ENCODE peak calls at places on chromosome 16, in nine cellular contexts. U is HCT116, Q is GM23248, W is GM23338, E is neural progenitor cell, D is SK-N-SH, S is hepatocyte, B is OCI-LY7, G is MM.1S. C is an unnamed sample.

GRCh38 chr16:28990375-28991040 is 5.7 kb downstream of the LAT start:
- DNase-seq in U (no peak), Q (peak), W (no peak), E (no peak), D (no peak), S (no peak), B (no peak), G (no peak), C (no peak)

GRCh38 chr16:14409563-14409962 is 220.5 kb downstream of the PARN start:
- DNase-seq in U (no peak), Q (peak), W (no peak), E (no peak), D (no peak), S (peak), B (no peak), G (no peak), C (peak)

GRCh38 chr16:54937673-54938350 is 7.1 kb downstream of the IRX5 start:
- DNase-seq in U (no peak), Q (peak), W (peak), E (no peak), D (no peak), S (no peak), B (no peak), G (no peak), C (no peak)

GRCh38 chr16:30482366-30482765 is 9.8 kb downstream of the ITGAL start:
- DNase-seq in U (peak), Q (peak), W (peak), E (no peak), D (no peak), S (no peak), B (no peak), G (no peak), C (no peak)

GRCh38 chr16:79811541-79811940 is 211.0 kb upstream of the MAF start:
- DNase-seq in U (no peak), Q (no peak), W (no peak), E (no peak), D (no peak), S (no peak), B (no peak), G (no peak), C (no peak)

GRCh38 chr16:2904100-2904921 is 7.4 kb upstream of the FLYWCH1 start:
- DNase-seq in U (peak), Q (peak), W (peak), E (peak), D (peak), S (peak), B (peak), G (peak), C (peak)

GRCh38 chr16:74230126-74230525 is 66.5 kb upstream of the PSMD7 start:
- DNase-seq in U (no peak), Q (no peak), W (no peak), E (no peak), D (no peak), S (no peak), B (no peak), G (no peak), C (no peak)

GRCh38 chr16:68242926-68243858 is 2.0 kb upstream of the PLA2G15 start:
- DNase-seq in U (no peak), Q (no peak), W (no peak), E (no peak), D (no peak), S (no peak), B (no peak), G (no peak), C (no peak)

GRCh38 chr16:57044931-57045693 is 47.3 kb upstream of the CPNE2 start:
- DNase-seq in U (no peak), Q (no peak), W (no peak), E (no peak), D (no peak), S (no peak), B (peak), G (no peak), C (no peak)

GRCh38 chr16:74309789-74310781 is 13.5 kb downstream of the PSMD7 start:
- DNase-seq in U (peak), Q (peak), W (peak), E (peak), D (peak), S (peak), B (peak), G (peak), C (peak)

GRCh38 chr16:86465434-86465833 is 44.9 kb upstream of the FOXF1 start:
- DNase-seq in U (no peak), Q (no peak), W (no peak), E (no peak), D (no peak), S (no peak), B (no peak), G (no peak), C (no peak)

GRCh38 chr16:1221628-1222552 is 3.2 kb downstream of the TPSG1 start:
- DNase-seq in U (no peak), Q (no peak), W (no peak), E (no peak), D (no peak), S (no peak), B (no peak), G (no peak), C (no peak)

GRCh38 chr16:87847785-87848675 is 21.3 kb downstream of the SLC7A5 start:
- DNase-seq in U (no peak), Q (no peak), W (no peak), E (peak), D (no peak), S (no peak), B (no peak), G (no peak), C (no peak)

GRCh38 chr16:57757883-57758282 is 22.3 kb downstream of the KATNB1 start:
- DNase-seq in U (no peak), Q (no peak), W (no peak), E (no peak), D (no peak), S (no peak), B (no peak), G (no peak), C (no peak)

GRCh38 chr16:30113031-30113710 is at the start of gene GDPD3:
- DNase-seq in U (no peak), Q (peak), W (no peak), E (peak), D (no peak), S (peak), B (no peak), G (no peak), C (peak)

GRCh38 chr16:30984669-30985400 is at the start of gene HSD3B7:
- DNase-seq in U (peak), Q (peak), W (peak), E (peak), D (peak), S (peak), B (peak), G (peak), C (peak)

GRCh38 chr16:47806309-47806847 is 345.2 kb downstream of the PHKB start:
- DNase-seq in U (no peak), Q (no peak), W (no peak), E (no peak), D (no peak), S (no peak), B (no peak), G (no peak), C (no peak)

GRCh38 chr16:51553910-51554309 is 402.8 kb upstream of the SALL1 start:
- DNase-seq in U (no peak), Q (no peak), W (no peak), E (no peak), D (no peak), S (no peak), B (no peak), G (no peak), C (no peak)

GRCh38 chr16:84178146-84178765 is 8.6 kb downstream of the TAF1C start:
- DNase-seq in U (no peak), Q (no peak), W (no peak), E (no peak), D (no peak), S (no peak), B (no peak), G (no peak), C (no peak)

GRCh38 chr16:84174396-84174795 is 12.5 kb downstream of the TAF1C start:
- DNase-seq in U (no peak), Q (no peak), W (no peak), E (no peak), D (no peak), S (no peak), B (no peak), G (no peak), C (no peak)

GRCh38 chr16:84176192-84177053 is 10.4 kb downstream of the TAF1C start:
- DNase-seq in U (no peak), Q (no peak), W (no peak), E (no peak), D (no peak), S (peak), B (no peak), G (no peak), C (no peak)

GRCh38 chr16:84177740-84178070 is 9.2 kb downstream of the TAF1C start:
- DNase-seq in U (no peak), Q (peak), W (no peak), E (no peak), D (no peak), S (no peak), B (no peak), G (no peak), C (no peak)

DNA sequence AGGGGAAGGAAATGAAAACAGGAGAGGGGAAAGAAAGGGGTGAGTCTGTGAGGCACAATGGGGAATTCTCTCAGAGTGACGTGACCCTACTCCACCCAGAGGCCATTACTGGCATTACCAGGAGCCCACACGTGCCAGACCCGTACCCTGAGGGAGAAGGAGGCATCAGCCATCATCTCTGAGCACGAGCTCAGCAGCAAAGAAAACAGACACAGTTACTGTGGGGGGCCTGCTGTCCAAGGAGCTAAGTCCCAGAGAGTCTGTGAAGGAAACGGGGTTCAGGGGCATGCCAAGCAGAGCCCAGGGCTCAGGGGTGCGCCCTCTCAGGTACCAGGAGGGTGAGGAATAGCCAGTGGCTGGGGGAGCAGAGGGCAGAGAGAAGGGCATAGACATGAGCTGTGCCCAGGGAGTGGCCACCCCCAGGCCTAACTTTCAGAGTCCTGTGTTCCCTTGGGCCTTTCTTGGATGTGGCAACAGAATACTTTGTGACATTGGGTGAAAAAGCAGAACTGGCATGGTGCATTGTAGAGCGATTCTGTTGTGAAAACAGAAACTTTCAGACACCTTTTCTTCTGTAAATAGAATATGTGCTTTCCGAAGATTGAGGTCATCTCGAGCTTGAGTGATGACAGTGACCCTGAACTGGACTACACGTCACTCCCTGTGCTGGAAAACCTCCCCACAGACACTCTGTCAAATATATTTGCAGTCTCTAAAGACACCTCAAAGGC is 11.3 kb downstream of the TAF1C start:
- DNase-seq in U (no peak), Q (peak), W (peak), E (peak), D (peak), S (peak), B (peak), G (peak), C (peak)
- H2AFZ ChIP-seq in U (no peak), Q (no peak), W (no peak), E (no peak), D (no peak), S (no peak), B (no peak), G (peak), C (peak)

DNA sequence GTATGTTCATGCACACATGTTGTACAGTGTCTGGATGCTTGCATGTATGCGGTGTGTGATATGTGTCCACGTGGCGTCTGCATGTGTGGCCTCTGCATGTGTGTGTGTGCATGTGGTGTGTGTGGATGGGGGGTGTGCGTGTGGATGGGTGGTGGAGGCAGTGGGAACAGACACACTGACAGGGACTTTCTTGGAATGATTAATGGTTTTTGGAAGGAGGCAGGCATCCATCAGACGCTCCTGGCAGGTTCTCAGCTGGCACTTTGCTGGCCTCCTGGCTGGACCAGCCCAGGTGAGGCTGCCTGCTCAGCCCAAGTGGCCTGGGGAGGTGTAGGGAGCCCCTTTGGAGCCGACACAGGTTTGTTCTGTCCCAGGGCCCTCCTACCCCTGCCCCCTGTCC is 121.2 kb upstream of the CIBAR2 start:
- DNase-seq in U (no peak), Q (no peak), W (no peak), E (no peak), D (no peak), S (no peak), B (no peak), G (no peak), C (no peak)
- TF ChIP-seq EZH2phosphoT487 in U (no peak), Q (no peak), W (no peak), E (no peak), D (no peak), S (no peak), B (no peak), G (no peak), C (no peak)

DNA sequence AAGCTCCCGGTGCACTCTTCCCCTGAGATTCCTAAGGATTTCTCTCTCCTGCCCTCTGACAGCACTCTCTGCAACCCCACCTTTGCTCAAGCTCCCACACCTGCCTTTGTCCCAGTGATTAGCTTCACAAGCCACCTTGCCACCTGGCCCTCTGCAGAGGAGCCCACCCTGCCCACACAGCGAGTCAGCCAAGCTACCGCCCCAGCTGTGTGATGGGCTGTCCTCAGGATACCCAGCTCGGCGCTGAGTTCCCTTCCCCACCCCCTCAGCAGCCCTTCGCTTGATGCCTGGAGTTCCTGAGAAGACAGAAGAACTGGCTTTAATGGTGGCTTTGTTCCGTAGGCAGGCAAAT is 266.5 kb downstream of the CBLN1 start:
- DNase-seq in U (no peak), Q (no peak), W (peak), E (peak), D (no peak), S (no peak), B (no peak), G (no peak), C (no peak)
- H2AFZ ChIP-seq in U (no peak), Q (no peak), W (peak), E (no peak), D (no peak), S (no peak), B (no peak), G (no peak), C (no peak)

DNA sequence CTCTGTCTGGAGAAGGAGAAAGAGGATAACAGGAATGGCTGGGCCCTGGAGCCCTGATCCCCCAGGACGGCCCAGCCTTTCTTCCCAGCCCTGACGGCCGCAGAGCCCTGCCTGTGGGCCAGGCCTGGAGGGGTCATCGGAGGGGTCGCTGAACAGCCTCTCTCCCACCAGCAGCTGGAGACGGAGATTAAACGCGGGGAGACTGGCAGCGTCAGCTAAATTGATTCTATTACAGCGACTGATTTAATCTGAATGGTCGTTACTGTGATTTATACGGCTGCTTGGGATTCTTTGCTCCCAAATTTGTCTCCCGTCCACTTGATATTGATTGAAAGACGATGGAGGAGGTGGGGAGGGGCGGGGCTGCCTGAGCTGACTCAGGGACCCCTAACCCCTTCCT is 7.1 kb upstream of the CDH15 start:
- DNase-seq in U (no peak), Q (no peak), W (no peak), E (peak), D (peak), S (no peak), B (no peak), G (no peak), C (no peak)
- TF ChIP-seq EZH2phosphoT487 in U (no peak), Q (no peak), W (no peak), E (no peak), D (no peak), S (no peak), B (no peak), G (no peak), C (no peak)

DNA sequence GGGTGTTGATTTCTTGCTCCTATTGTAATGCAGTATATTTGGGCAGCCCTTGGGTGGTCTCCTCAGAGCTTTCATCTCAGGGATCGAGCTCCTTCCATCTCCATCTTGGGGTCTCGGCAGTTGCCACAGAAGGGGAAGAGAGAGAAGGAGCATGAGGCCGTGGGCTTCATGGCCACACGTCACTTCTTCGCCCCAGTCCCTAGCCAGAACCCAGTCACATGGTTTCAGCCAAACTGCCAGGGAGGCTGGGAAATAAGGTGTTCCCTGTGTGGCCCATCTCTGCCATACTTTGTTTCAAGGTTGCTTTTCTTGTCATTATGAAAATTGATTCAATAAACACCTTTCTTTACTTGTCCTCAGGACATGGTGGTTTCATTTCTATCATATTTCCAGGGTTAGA is 68.4 kb upstream of the NKD1 start:
- DNase-seq in U (no peak), Q (no peak), W (no peak), E (no peak), D (no peak), S (no peak), B (no peak), G (no peak), C (no peak)
- H2AFZ ChIP-seq in U (no peak), Q (no peak), W (no peak), E (no peak), D (no peak), S (no peak), B (no peak), G (no peak), C (no peak)

GRCh38 chr16:27522173-27522707 is 27.5 kb downstream of the GTF3C1 start:
- DNase-seq in U (no peak), Q (no peak), W (no peak), E (no peak), D (no peak), S (no peak), B (no peak), G (no peak), C (no peak)

GRCh38 chr16:27529962-27530361 is 19.8 kb downstream of the GTF3C1 start:
- DNase-seq in U (no peak), Q (peak), W (no peak), E (no peak), D (no peak), S (no peak), B (no peak), G (no peak), C (peak)

GRCh38 chr16:27531186-27531585 is 18.5 kb downstream of the GTF3C1 start:
- DNase-seq in U (no peak), Q (no peak), W (no peak), E (no peak), D (no peak), S (no peak), B (no peak), G (no peak), C (no peak)

GRCh38 chr16:27528294-27528693 is 21.4 kb downstream of the GTF3C1 start:
- DNase-seq in U (no peak), Q (no peak), W (no peak), E (no peak), D (no peak), S (no peak), B (no peak), G (no peak), C (no peak)

DNA sequence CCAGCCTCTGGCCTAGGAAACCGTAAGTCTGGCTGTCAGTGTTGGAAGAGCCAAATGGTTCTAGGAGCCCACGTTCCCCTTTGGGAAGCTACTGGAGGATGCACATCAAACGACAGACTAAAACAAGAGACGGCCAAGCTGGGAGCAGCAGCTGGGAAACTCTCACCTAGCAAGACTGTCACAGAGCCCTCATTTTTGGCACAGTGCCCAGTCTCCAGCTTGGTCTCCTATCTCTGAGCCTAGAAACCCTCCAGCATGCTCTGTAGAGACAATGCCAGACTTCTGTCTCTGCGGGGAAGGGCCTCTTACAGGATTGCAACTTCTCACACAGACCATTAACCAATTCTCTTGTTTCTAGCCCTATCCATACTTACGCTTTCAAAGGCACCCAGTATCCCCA is 23.5 kb downstream of the GTF3C1 start:
- DNase-seq in U (no peak), Q (no peak), W (no peak), E (no peak), D (peak), S (peak), B (no peak), G (no peak), C (no peak)
- TF ChIP-seq EZH2phosphoT487 in U (no peak), Q (no peak), W (no peak), E (no peak), D (no peak), S (no peak), B (no peak), G (no peak), C (no peak)

DNA sequence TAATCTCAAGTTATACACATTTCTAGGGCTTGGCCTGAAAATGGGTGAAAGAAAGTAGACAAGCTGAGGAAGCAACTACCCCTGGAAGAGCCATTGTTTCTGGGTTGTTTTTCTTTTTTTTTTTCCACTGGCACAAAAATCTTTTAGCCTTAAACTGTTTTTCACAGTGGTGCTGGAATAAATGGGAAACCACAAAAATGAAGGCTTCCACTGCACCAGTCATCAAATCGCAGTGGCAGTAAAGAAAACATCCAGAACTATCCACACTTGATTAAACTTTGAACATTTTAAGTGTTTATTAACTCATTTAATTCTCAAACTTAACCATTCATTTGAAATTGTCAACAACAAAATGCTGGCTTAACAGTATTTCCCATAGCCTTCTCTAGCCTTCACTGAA is 14.3 kb downstream of the CMTM4 start:
- DNase-seq in U (no peak), Q (peak), W (no peak), E (no peak), D (no peak), S (no peak), B (no peak), G (no peak), C (no peak)
- H2AFZ ChIP-seq in U (no peak), Q (peak), W (no peak), E (no peak), D (no peak), S (no peak), B (no peak), G (no peak), C (no peak)

C was measured in PC-3.